ENCODE peak calls at places on chromosome 4, in ten cellular contexts. One of them, this sample, is unnamed.

GRCh38 chr4:72429397-72429889 is 139.6 kb downstream of the ADAMTS3 start:
- DNase-seq in H4: no peak
- DNase-seq in A172: no peak
- DNase-seq in stimulated activated CD8-positive, alpha-beta memory T cell treated with anti-CD3 and anti-CD28 coated beads, Interleukin-2, amount 100 ng/mL, for 1 hour: no peak
- DNase-seq in A673: no peak
- DNase-seq in NB4: no peak
- DNase-seq in amniotic stem cell: no peak
- DNase-seq in substantia nigra: no peak
- DNase-seq in EH: no peak
- DNase-seq in lung microvascular endothelial cell: no peak
- DNase-seq in this sample: no peak

GRCh38 chr4:152010680-152011079 is 249.9 kb upstream of the GATB start:
- DNase-seq in H4: no peak
- DNase-seq in A172: no peak
- DNase-seq in stimulated activated CD8-positive, alpha-beta memory T cell treated with anti-CD3 and anti-CD28 coated beads, Interleukin-2, amount 100 ng/mL, for 1 hour: no peak
- DNase-seq in A673: no peak
- DNase-seq in NB4: no peak
- DNase-seq in amniotic stem cell: no peak
- DNase-seq in substantia nigra: no peak
- DNase-seq in EH: no peak
- DNase-seq in lung microvascular endothelial cell: no peak
- DNase-seq in this sample: no peak

GRCh38 chr4:32633421-32633820 is 1913.3 kb downstream of the PCDH7 start:
- DNase-seq in H4: no peak
- DNase-seq in A172: no peak
- DNase-seq in stimulated activated CD8-positive, alpha-beta memory T cell treated with anti-CD3 and anti-CD28 coated beads, Interleukin-2, amount 100 ng/mL, for 1 hour: no peak
- DNase-seq in A673: no peak
- DNase-seq in NB4: no peak
- DNase-seq in amniotic stem cell: no peak
- DNase-seq in substantia nigra: no peak
- DNase-seq in EH: no peak
- DNase-seq in lung microvascular endothelial cell: no peak
- DNase-seq in this sample: no peak

GRCh38 chr4:152063301-152064235 is 302.8 kb upstream of the GATB start:
- DNase-seq in H4: no peak
- DNase-seq in A172: peak; percentile 23
- DNase-seq in stimulated activated CD8-positive, alpha-beta memory T cell treated with anti-CD3 and anti-CD28 coated beads, Interleukin-2, amount 100 ng/mL, for 1 hour: peak; percentile 11
- DNase-seq in A673: peak; percentile 10
- DNase-seq in NB4: no peak
- DNase-seq in amniotic stem cell: no peak
- DNase-seq in substantia nigra: no peak
- DNase-seq in EH: peak; percentile 43
- DNase-seq in lung microvascular endothelial cell: no peak
- DNase-seq in this sample: no peak

GRCh38 chr4:152705918-152706317 is 26.1 kb upstream of the TMEM154 start:
- DNase-seq in H4: no peak
- DNase-seq in A172: no peak
- DNase-seq in stimulated activated CD8-positive, alpha-beta memory T cell treated with anti-CD3 and anti-CD28 coated beads, Interleukin-2, amount 100 ng/mL, for 1 hour: no peak
- DNase-seq in A673: no peak
- DNase-seq in NB4: no peak
- DNase-seq in amniotic stem cell: no peak
- DNase-seq in substantia nigra: no peak
- DNase-seq in EH: no peak
- DNase-seq in lung microvascular endothelial cell: no peak
- DNase-seq in this sample: no peak

GRCh38 chr4:8649631-8650261 is 57.2 kb downstream of the CPZ start:
- DNase-seq in H4: no peak
- DNase-seq in A172: no peak
- DNase-seq in stimulated activated CD8-positive, alpha-beta memory T cell treated with anti-CD3 and anti-CD28 coated beads, Interleukin-2, amount 100 ng/mL, for 1 hour: no peak
- DNase-seq in A673: no peak
- DNase-seq in NB4: no peak
- DNase-seq in amniotic stem cell: no peak
- DNase-seq in substantia nigra: no peak
- DNase-seq in EH: no peak
- DNase-seq in lung microvascular endothelial cell: no peak
- DNase-seq in this sample: no peak

GRCh38 chr4:103197765-103198110 is 405 bp downstream of the CENPE start:
- DNase-seq in H4: peak; percentile 10
- DNase-seq in A172: no peak
- DNase-seq in stimulated activated CD8-positive, alpha-beta memory T cell treated with anti-CD3 and anti-CD28 coated beads, Interleukin-2, amount 100 ng/mL, for 1 hour: no peak
- DNase-seq in A673: no peak
- DNase-seq in NB4: no peak
- DNase-seq in amniotic stem cell: no peak
- DNase-seq in substantia nigra: no peak
- DNase-seq in EH: no peak
- DNase-seq in lung microvascular endothelial cell: no peak
- DNase-seq in this sample: peak; percentile 58

GRCh38 chr4:26878729-26879415 is 18.2 kb downstream of the STIM2 start:
- DNase-seq in H4: no peak
- DNase-seq in A172: no peak
- DNase-seq in stimulated activated CD8-positive, alpha-beta memory T cell treated with anti-CD3 and anti-CD28 coated beads, Interleukin-2, amount 100 ng/mL, for 1 hour: no peak
- DNase-seq in A673: no peak
- DNase-seq in NB4: peak; percentile 28
- DNase-seq in amniotic stem cell: no peak
- DNase-seq in substantia nigra: no peak
- DNase-seq in EH: no peak
- DNase-seq in lung microvascular endothelial cell: no peak
- DNase-seq in this sample: no peak

GRCh38 chr4:184994623-184995010 is 23.7 kb upstream of the HELT start:
- DNase-seq in H4: no peak
- DNase-seq in A172: no peak
- DNase-seq in stimulated activated CD8-positive, alpha-beta memory T cell treated with anti-CD3 and anti-CD28 coated beads, Interleukin-2, amount 100 ng/mL, for 1 hour: no peak
- DNase-seq in A673: no peak
- DNase-seq in NB4: no peak
- DNase-seq in amniotic stem cell: no peak
- DNase-seq in substantia nigra: no peak
- DNase-seq in EH: no peak
- DNase-seq in lung microvascular endothelial cell: no peak
- DNase-seq in this sample: no peak

GRCh38 chr4:178311992-178312391 is 869.8 kb upstream of the AGA start:
- DNase-seq in H4: no peak
- DNase-seq in A172: no peak
- DNase-seq in stimulated activated CD8-positive, alpha-beta memory T cell treated with anti-CD3 and anti-CD28 coated beads, Interleukin-2, amount 100 ng/mL, for 1 hour: no peak
- DNase-seq in A673: no peak
- DNase-seq in NB4: no peak
- DNase-seq in amniotic stem cell: no peak
- DNase-seq in substantia nigra: no peak
- DNase-seq in EH: no peak
- DNase-seq in lung microvascular endothelial cell: no peak
- DNase-seq in this sample: no peak

GRCh38 chr4:6354626-6355025 is 85.0 kb downstream of the WFS1 start:
- DNase-seq in H4: no peak
- DNase-seq in A172: no peak
- DNase-seq in stimulated activated CD8-positive, alpha-beta memory T cell treated with anti-CD3 and anti-CD28 coated beads, Interleukin-2, amount 100 ng/mL, for 1 hour: no peak
- DNase-seq in A673: no peak
- DNase-seq in NB4: no peak
- DNase-seq in amniotic stem cell: no peak
- DNase-seq in substantia nigra: no peak
- DNase-seq in EH: no peak
- DNase-seq in lung microvascular endothelial cell: no peak
- DNase-seq in this sample: no peak

GRCh38 chr4:121863787-121864186 is 6.5 kb downstream of the BBS7 start:
- DNase-seq in H4: no peak
- DNase-seq in A172: no peak
- DNase-seq in stimulated activated CD8-positive, alpha-beta memory T cell treated with anti-CD3 and anti-CD28 coated beads, Interleukin-2, amount 100 ng/mL, for 1 hour: no peak
- DNase-seq in A673: no peak
- DNase-seq in NB4: no peak
- DNase-seq in amniotic stem cell: no peak
- DNase-seq in substantia nigra: no peak
- DNase-seq in EH: no peak
- DNase-seq in lung microvascular endothelial cell: no peak
- DNase-seq in this sample: no peak

GRCh38 chr4:174119051-174119450 is 164.4 kb downstream of the FBXO8 start:
- DNase-seq in H4: peak; percentile 71
- DNase-seq in A172: peak; percentile 58
- DNase-seq in stimulated activated CD8-positive, alpha-beta memory T cell treated with anti-CD3 and anti-CD28 coated beads, Interleukin-2, amount 100 ng/mL, for 1 hour: no peak
- DNase-seq in A673: peak; percentile 45
- DNase-seq in NB4: peak; percentile 61
- DNase-seq in amniotic stem cell: no peak
- DNase-seq in substantia nigra: no peak
- DNase-seq in EH: peak; percentile 64
- DNase-seq in lung microvascular endothelial cell: peak; percentile 26
- DNase-seq in this sample: peak; percentile 70

GRCh38 chr4:119532319-119532718 is 96.3 kb downstream of the PDE5A start:
- DNase-seq in H4: no peak
- DNase-seq in A172: no peak
- DNase-seq in stimulated activated CD8-positive, alpha-beta memory T cell treated with anti-CD3 and anti-CD28 coated beads, Interleukin-2, amount 100 ng/mL, for 1 hour: no peak
- DNase-seq in A673: no peak
- DNase-seq in NB4: no peak
- DNase-seq in amniotic stem cell: no peak
- DNase-seq in substantia nigra: no peak
- DNase-seq in EH: no peak
- DNase-seq in lung microvascular endothelial cell: no peak
- DNase-seq in this sample: no peak

GRCh38 chr4:1249731-1250526 is 999 bp upstream of the CTBP1 start:
- DNase-seq in H4: no peak
- DNase-seq in A172: no peak
- DNase-seq in stimulated activated CD8-positive, alpha-beta memory T cell treated with anti-CD3 and anti-CD28 coated beads, Interleukin-2, amount 100 ng/mL, for 1 hour: peak; percentile 21
- DNase-seq in A673: no peak
- DNase-seq in NB4: no peak
- DNase-seq in amniotic stem cell: no peak
- DNase-seq in substantia nigra: no peak
- DNase-seq in EH: peak; percentile 30
- DNase-seq in lung microvascular endothelial cell: peak; percentile 40
- DNase-seq in this sample: peak; percentile 24

GRCh38 chr4:7817877-7818675 is 121.6 kb downstream of the AFAP1 start:
- DNase-seq in H4: no peak
- DNase-seq in A172: no peak
- DNase-seq in stimulated activated CD8-positive, alpha-beta memory T cell treated with anti-CD3 and anti-CD28 coated beads, Interleukin-2, amount 100 ng/mL, for 1 hour: no peak
- DNase-seq in A673: peak; percentile 49
- DNase-seq in NB4: no peak
- DNase-seq in amniotic stem cell: no peak
- DNase-seq in substantia nigra: no peak
- DNase-seq in EH: peak; percentile 35
- DNase-seq in lung microvascular endothelial cell: no peak
- DNase-seq in this sample: no peak

GRCh38 chr4:26856906-26857277 is 3.7 kb upstream of the STIM2 start:
- DNase-seq in H4: no peak
- DNase-seq in A172: no peak
- DNase-seq in stimulated activated CD8-positive, alpha-beta memory T cell treated with anti-CD3 and anti-CD28 coated beads, Interleukin-2, amount 100 ng/mL, for 1 hour: no peak
- DNase-seq in A673: no peak
- DNase-seq in NB4: no peak
- DNase-seq in amniotic stem cell: no peak
- DNase-seq in substantia nigra: no peak
- DNase-seq in EH: no peak
- DNase-seq in lung microvascular endothelial cell: no peak
- DNase-seq in this sample: no peak

GRCh38 chr4:29704059-29704458 is 1016.1 kb upstream of the PCDH7 start:
- DNase-seq in H4: no peak
- DNase-seq in A172: no peak
- DNase-seq in stimulated activated CD8-positive, alpha-beta memory T cell treated with anti-CD3 and anti-CD28 coated beads, Interleukin-2, amount 100 ng/mL, for 1 hour: no peak
- DNase-seq in A673: no peak
- DNase-seq in NB4: no peak
- DNase-seq in amniotic stem cell: no peak
- DNase-seq in substantia nigra: no peak
- DNase-seq in EH: no peak
- DNase-seq in lung microvascular endothelial cell: no peak
- DNase-seq in this sample: no peak

GRCh38 chr4:171594293-171594692 is 218.9 kb upstream of the GALNTL6 start:
- DNase-seq in H4: no peak
- DNase-seq in A172: no peak
- DNase-seq in stimulated activated CD8-positive, alpha-beta memory T cell treated with anti-CD3 and anti-CD28 coated beads, Interleukin-2, amount 100 ng/mL, for 1 hour: no peak
- DNase-seq in A673: no peak
- DNase-seq in NB4: no peak
- DNase-seq in amniotic stem cell: no peak
- DNase-seq in substantia nigra: no peak
- DNase-seq in EH: no peak
- DNase-seq in lung microvascular endothelial cell: no peak
- DNase-seq in this sample: no peak

GRCh38 chr4:147110473-147110872 is 164.8 kb upstream of the TTC29 start:
- DNase-seq in H4: no peak
- DNase-seq in A172: no peak
- DNase-seq in stimulated activated CD8-positive, alpha-beta memory T cell treated with anti-CD3 and anti-CD28 coated beads, Interleukin-2, amount 100 ng/mL, for 1 hour: no peak
- DNase-seq in A673: peak; percentile 40
- DNase-seq in NB4: no peak
- DNase-seq in amniotic stem cell: no peak
- DNase-seq in substantia nigra: no peak
- DNase-seq in EH: no peak
- DNase-seq in lung microvascular endothelial cell: no peak
- DNase-seq in this sample: no peak

GRCh38 chr4:141099326-141099725 is 33.9 kb downstream of the RNF150 start:
- DNase-seq in H4: no peak
- DNase-seq in A172: peak; percentile 15
- DNase-seq in stimulated activated CD8-positive, alpha-beta memory T cell treated with anti-CD3 and anti-CD28 coated beads, Interleukin-2, amount 100 ng/mL, for 1 hour: no peak
- DNase-seq in A673: no peak
- DNase-seq in NB4: no peak
- DNase-seq in amniotic stem cell: no peak
- DNase-seq in substantia nigra: no peak
- DNase-seq in EH: peak; percentile 72
- DNase-seq in lung microvascular endothelial cell: no peak
- DNase-seq in this sample: no peak

GRCh38 chr4:163544407-163545038 is 50.0 kb downstream of the TMA16 start:
- DNase-seq in H4: peak; percentile 30
- DNase-seq in A172: peak; percentile 38
- DNase-seq in stimulated activated CD8-positive, alpha-beta memory T cell treated with anti-CD3 and anti-CD28 coated beads, Interleukin-2, amount 100 ng/mL, for 1 hour: peak; percentile 41
- DNase-seq in A673: peak; percentile 85
- DNase-seq in NB4: peak; percentile 66
- DNase-seq in amniotic stem cell: peak; percentile 35
- DNase-seq in substantia nigra: peak; percentile 17
- DNase-seq in EH: peak; percentile 53
- DNase-seq in lung microvascular endothelial cell: peak; percentile 70
- DNase-seq in this sample: peak; percentile 61

GRCh38 chr4:186604124-186604627 is 48.8 kb upstream of the MTNR1A start:
- DNase-seq in H4: no peak
- DNase-seq in A172: no peak
- DNase-seq in stimulated activated CD8-positive, alpha-beta memory T cell treated with anti-CD3 and anti-CD28 coated beads, Interleukin-2, amount 100 ng/mL, for 1 hour: no peak
- DNase-seq in A673: no peak
- DNase-seq in NB4: no peak
- DNase-seq in amniotic stem cell: no peak
- DNase-seq in substantia nigra: no peak
- DNase-seq in EH: no peak
- DNase-seq in lung microvascular endothelial cell: no peak
- DNase-seq in this sample: no peak

GRCh38 chr4:152021788-152022438 is 261.1 kb upstream of the GATB start:
- DNase-seq in H4: no peak
- DNase-seq in A172: no peak
- DNase-seq in stimulated activated CD8-positive, alpha-beta memory T cell treated with anti-CD3 and anti-CD28 coated beads, Interleukin-2, amount 100 ng/mL, for 1 hour: no peak
- DNase-seq in A673: no peak
- DNase-seq in NB4: no peak
- DNase-seq in amniotic stem cell: no peak
- DNase-seq in substantia nigra: peak; percentile 86
- DNase-seq in EH: no peak
- DNase-seq in lung microvascular endothelial cell: no peak
- DNase-seq in this sample: no peak

GRCh38 chr4:10078481-10079233 is 37.9 kb downstream of the WDR1 start:
- DNase-seq in H4: no peak
- DNase-seq in A172: no peak
- DNase-seq in stimulated activated CD8-positive, alpha-beta memory T cell treated with anti-CD3 and anti-CD28 coated beads, Interleukin-2, amount 100 ng/mL, for 1 hour: no peak
- DNase-seq in A673: no peak
- DNase-seq in NB4: no peak
- DNase-seq in amniotic stem cell: no peak
- DNase-seq in substantia nigra: no peak
- DNase-seq in EH: no peak
- DNase-seq in lung microvascular endothelial cell: no peak
- DNase-seq in this sample: no peak

GRCh38 chr4:185657191-185657590 is 121.9 kb upstream of the PDLIM3 start:
- DNase-seq in H4: no peak
- DNase-seq in A172: no peak
- DNase-seq in stimulated activated CD8-positive, alpha-beta memory T cell treated with anti-CD3 and anti-CD28 coated beads, Interleukin-2, amount 100 ng/mL, for 1 hour: no peak
- DNase-seq in A673: no peak
- DNase-seq in NB4: no peak
- DNase-seq in amniotic stem cell: no peak
- DNase-seq in substantia nigra: no peak
- DNase-seq in EH: no peak
- DNase-seq in lung microvascular endothelial cell: no peak
- DNase-seq in this sample: no peak

GRCh38 chr4:158446106-158446505 is 75.6 kb upstream of the RXFP1 start:
- DNase-seq in H4: peak; percentile 3
- DNase-seq in A172: no peak
- DNase-seq in stimulated activated CD8-positive, alpha-beta memory T cell treated with anti-CD3 and anti-CD28 coated beads, Interleukin-2, amount 100 ng/mL, for 1 hour: no peak
- DNase-seq in A673: no peak
- DNase-seq in NB4: no peak
- DNase-seq in amniotic stem cell: peak; percentile 15
- DNase-seq in substantia nigra: no peak
- DNase-seq in EH: peak; percentile 60
- DNase-seq in lung microvascular endothelial cell: no peak
- DNase-seq in this sample: no peak

GRCh38 chr4:174157106-174157607 is 126.3 kb downstream of the FBXO8 start:
- DNase-seq in H4: no peak
- DNase-seq in A172: no peak
- DNase-seq in stimulated activated CD8-positive, alpha-beta memory T cell treated with anti-CD3 and anti-CD28 coated beads, Interleukin-2, amount 100 ng/mL, for 1 hour: no peak
- DNase-seq in A673: peak; percentile 66
- DNase-seq in NB4: no peak
- DNase-seq in amniotic stem cell: no peak
- DNase-seq in substantia nigra: no peak
- DNase-seq in EH: peak; percentile 13
- DNase-seq in lung microvascular endothelial cell: no peak
- DNase-seq in this sample: no peak

This sample was measured in RKO.